ENCODE peak calls at places on chromosomes 2 and 18, in ten cellular contexts. N is A673, W is cardiac muscle cell, S is nephron progenitor cell, C is mesothelial cell of epicardium, H is astrocyte of the spinal cord, Z is brain microvascular endothelial cell, F is heart right ventricle, O is IMR-90, I is bronchial epithelial cell. V is an unnamed sample.

GRCh38 chr2:127169066-127169660 is 50.9 kb downstream of the CYP27C1 start:
- DNase-seq in N (no peak), W (no peak), S (no peak), C (no peak), H (no peak), Z (no peak), F (no peak), O (no peak), I (no peak), V (no peak)

GRCh38 chr2:175679728-175680127 is 322.3 kb downstream of the LNPK start:
- DNase-seq in N (no peak), W (no peak), S (no peak), C (no peak), H (no peak), Z (no peak), F (no peak), O (no peak), I (no peak), V (no peak)

GRCh38 chr18:24764766-24765165 is 304.3 kb downstream of the HRH4 start:
- DNase-seq in N (no peak), W (no peak), S (no peak), C (no peak), H (no peak), Z (no peak), F (no peak), O (peak; percentile 66), I (no peak), V (no peak)

GRCh38 chr2:26245231-26245732 is 543 bp downstream of the HADHB start:
- DNase-seq in N (peak; percentile 39), W (no peak), S (no peak), C (peak; percentile 23), H (no peak), Z (peak; percentile 24), F (no peak), O (peak; percentile 28), I (peak; percentile 43), V (no peak)

GRCh38 chr2:30519796-30520195 is 72.8 kb downstream of the LCLAT1 start:
- DNase-seq in N (no peak), W (no peak), S (no peak), C (no peak), H (no peak), Z (no peak), F (no peak), O (no peak), I (no peak), V (no peak)

GRCh38 chr2:134217924-134218323 is 35.9 kb upstream of the MGAT5 start:
- DNase-seq in N (no peak), W (peak; percentile 18), S (no peak), C (no peak), H (no peak), Z (no peak), F (no peak), O (peak; percentile 34), I (peak; percentile 60), V (no peak)

GRCh38 chr18:23812566-23813440 is 123.5 kb downstream of the LAMA3 start:
- DNase-seq in N (peak; percentile 66), W (peak; percentile 42), S (no peak), C (no peak), H (peak; percentile 35), Z (no peak), F (no peak), O (peak; percentile 19), I (peak; percentile 54), V (no peak)

GRCh38 chr18:5527603-5528002 is 16.2 kb downstream of the EPB41L3 start:
- DNase-seq in N (no peak), W (peak; percentile 87), S (no peak), C (no peak), H (peak; percentile 89), Z (peak; percentile 78), F (peak; percentile 20), O (peak; percentile 86), I (no peak), V (no peak)

GRCh38 chr2:201966691-201967388 is 66.8 kb upstream of the FZD7 start:
- DNase-seq in N (peak; percentile 33), W (no peak), S (no peak), C (no peak), H (no peak), Z (no peak), F (no peak), O (no peak), I (no peak), V (no peak)

GRCh38 chr18:46393230-46393629 is 263.8 kb downstream of the LOXHD1 start:
- DNase-seq in N (no peak), W (no peak), S (peak; percentile 43), C (no peak), H (no peak), Z (no peak), F (no peak), O (no peak), I (no peak), V (no peak)

GRCh38 chr2:39481611-39482010 is 44.5 kb upstream of the MAP4K3 start:
- DNase-seq in N (peak; percentile 65), W (peak; percentile 69), S (no peak), C (no peak), H (peak; percentile 67), Z (no peak), F (no peak), O (peak; percentile 72), I (peak; percentile 86), V (no peak)

GRCh38 chr18:79169958-79170555 is 100.9 kb downstream of the ATP9B start:
- DNase-seq in N (no peak), W (peak; percentile 63), S (no peak), C (no peak), H (no peak), Z (no peak), F (no peak), O (peak; percentile 35), I (peak; percentile 29), V (no peak)

GRCh38 chr2:98564541-98565164 is 43.7 kb downstream of the COA5 start:
- DNase-seq in N (no peak), W (no peak), S (no peak), C (no peak), H (no peak), Z (no peak), F (no peak), O (no peak), I (no peak), V (no peak)

GRCh38 chr2:201235865-201236811 is 24.2 kb upstream of the CASP8 start:
- DNase-seq in N (peak; percentile 83), W (peak; percentile 89), S (peak; percentile 42), C (no peak), H (peak; percentile 84), Z (peak; percentile 76), F (peak; percentile 37), O (peak; percentile 78), I (peak; percentile 49), V (no peak)

GRCh38 chr2:181911830-181912229 is 20.3 kb downstream of the ITPRID2 start:
- DNase-seq in N (no peak), W (no peak), S (no peak), C (no peak), H (no peak), Z (no peak), F (no peak), O (no peak), I (no peak), V (no peak)

GRCh38 chr2:146777181-146777580 is 1067.6 kb upstream of the ACVR2A start:
- DNase-seq in N (no peak), W (no peak), S (no peak), C (no peak), H (peak; percentile 5), Z (no peak), F (no peak), O (no peak), I (no peak), V (no peak)

DNA sequence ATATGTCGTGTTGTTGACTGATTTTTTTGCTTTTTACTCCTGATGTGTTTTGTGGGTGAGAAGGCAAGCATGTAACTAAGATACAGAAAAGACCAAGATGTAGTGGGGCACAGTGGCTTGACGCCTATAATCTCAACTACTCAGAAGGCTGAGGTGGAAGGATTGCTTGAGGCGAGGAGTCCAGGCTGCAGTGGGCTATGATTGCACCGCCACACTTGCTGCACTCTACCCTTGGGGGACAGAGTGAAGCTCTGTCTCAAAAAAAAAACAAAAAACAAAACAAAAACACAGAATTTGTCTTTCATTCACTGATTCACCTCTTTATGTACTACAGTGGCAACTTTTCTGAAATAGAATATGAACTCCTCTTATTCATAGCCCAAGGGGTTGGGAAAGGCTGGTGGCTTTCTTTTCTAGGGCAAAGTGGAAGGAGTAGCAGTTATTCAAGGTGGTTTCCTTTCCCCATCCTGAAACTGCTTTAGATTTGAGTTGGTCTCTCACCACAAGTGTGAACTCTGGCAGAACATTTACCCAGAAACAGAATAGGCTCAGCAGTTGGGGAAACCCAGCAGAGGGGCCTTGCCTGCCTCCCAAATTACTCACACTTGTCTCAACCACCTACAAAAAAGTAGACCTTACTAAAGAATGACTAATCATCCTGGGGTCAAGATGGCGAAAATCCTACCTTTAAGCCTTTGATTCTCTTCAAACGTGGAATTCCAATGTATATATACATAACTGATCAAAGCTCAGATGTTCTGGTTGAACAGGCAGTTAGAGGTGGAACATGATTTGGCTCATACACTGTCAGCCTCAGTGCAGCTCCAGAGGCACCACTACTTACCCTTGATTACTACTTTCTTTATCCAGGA is 6.5 kb downstream of the TANK start:
- DNase-seq in N (no peak), W (no peak), S (no peak), C (no peak), H (peak; percentile 55), Z (no peak), F (no peak), O (peak; percentile 35), I (peak; percentile 51), V (no peak)
- TF ChIP-seq CTCF in N (no peak), W (no peak), S (no peak), C (no peak), H (no peak), Z (no peak), F (no peak), O (no peak), I (no peak), V (no peak)

DNA sequence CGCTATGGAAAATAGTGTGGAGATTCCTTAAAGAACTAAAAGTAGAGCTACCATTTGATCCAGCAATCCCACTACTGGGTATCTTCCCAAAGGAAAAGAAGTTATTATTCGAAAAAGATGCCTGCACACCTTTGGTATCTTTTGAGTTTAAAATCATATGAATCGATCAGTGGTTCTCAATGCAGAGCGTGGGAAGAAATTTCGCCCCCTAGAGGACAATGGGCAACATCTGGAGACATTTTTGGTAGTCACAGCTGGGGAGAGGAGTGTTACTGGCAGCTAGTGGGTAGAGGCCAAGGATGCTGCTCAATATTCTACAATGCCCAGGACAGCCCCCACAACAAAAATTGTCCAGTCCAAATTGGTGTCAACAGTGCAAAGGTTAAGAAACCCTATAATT is 425.5 kb downstream of the LRATD1 start:
- DNase-seq in N (peak; percentile 61), W (no peak), S (no peak), C (no peak), H (no peak), Z (no peak), F (no peak), O (no peak), I (no peak), V (no peak)
- TF ChIP-seq CTCF in N (peak; percentile 70), W (no peak), S (peak; percentile 12), C (no peak), H (peak; percentile 35), Z (peak; percentile 52), F (no peak), O (peak; percentile 29), I (peak; percentile 12), V (no peak)

GRCh38 chr2:218399391-218400166 is at the start of gene CTDSP1:
- DNase-seq in N (peak; percentile 98), W (peak; percentile 99), S (peak; percentile 94), C (peak; percentile 86), H (peak; percentile 97), Z (peak; percentile 97), F (peak; percentile 96), O (peak; percentile 96), I (peak; percentile 85), V (peak; percentile 97)
- TF ChIP-seq CTCF in N (no peak), W (no peak), S (no peak), C (no peak), H (no peak), Z (no peak), F (peak; percentile 27), O (peak; percentile 28), I (no peak), V (no peak)

GRCh38 chr2:37809525-37809924 is 115.6 kb upstream of the RMDN2 start:
- DNase-seq in N (peak; percentile 42), W (peak; percentile 72), S (no peak), C (no peak), H (peak; percentile 77), Z (peak; percentile 67), F (no peak), O (peak; percentile 65), I (peak; percentile 41), V (no peak)
- TF ChIP-seq CTCF in N (peak; percentile 66), W (peak; percentile 70), S (peak; percentile 19), C (peak; percentile 49), H (peak; percentile 61), Z (peak; percentile 74), F (peak; percentile 65), O (peak; percentile 70), I (peak; percentile 57), V (no peak)

V was measured in omental fat pad.